ENCODE peak calls at places on chromosomes 11 and 22, in five cellular contexts. One of them, this sample, is unnamed.

GRCh38 chr11:92122561-92122960 is 102.1 kb upstream of the FAT3 start:
- DNase-seq in tibial artery: no peak
- DNase-seq in HL-60: no peak
- DNase-seq in neural crest cell: no peak
- DNase-seq in IMR-90: no peak
- DNase-seq in this sample: no peak

GRCh38 chr11:77083553-77084245 is 16.9 kb downstream of the CAPN5 start:
- DNase-seq in tibial artery: peak
- DNase-seq in IMR-90: no peak
- DNase-seq in HL-60: no peak
- DNase-seq in neural crest cell: no peak
- DNase-seq in this sample: no peak

GRCh38 chr11:27329867-27330632 is 33.0 kb downstream of the CCDC34 start:
- DNase-seq in HL-60: no peak
- DNase-seq in neural crest cell: no peak
- DNase-seq in tibial artery: no peak
- DNase-seq in IMR-90: no peak
- DNase-seq in this sample: no peak

GRCh38 chr11:85815186-85815911 is 4.4 kb upstream of the SYTL2 start:
- DNase-seq in IMR-90: peak
- DNase-seq in neural crest cell: no peak
- DNase-seq in tibial artery: no peak
- DNase-seq in HL-60: no peak
- DNase-seq in this sample: no peak

GRCh38 chr22:44172370-44173108 is 8.2 kb upstream of the PARVG start:
- DNase-seq in tibial artery: peak
- DNase-seq in neural crest cell: no peak
- DNase-seq in IMR-90: no peak
- DNase-seq in HL-60: peak
- DNase-seq in this sample: no peak

GRCh38 chr11:67071420-67072284 is 15.0 kb downstream of the RHOD start:
- DNase-seq in neural crest cell: peak
- DNase-seq in tibial artery: peak
- DNase-seq in IMR-90: peak
- DNase-seq in HL-60: peak
- DNase-seq in this sample: peak

GRCh38 chr22:42001127-42001526 is 2.5 kb downstream of the WBP2NL start:
- DNase-seq in IMR-90: peak
- DNase-seq in tibial artery: no peak
- DNase-seq in neural crest cell: no peak
- DNase-seq in HL-60: no peak
- DNase-seq in this sample: no peak

GRCh38 chr22:39220450-39220849 is 24.3 kb downstream of the PDGFB start:
- DNase-seq in HL-60: no peak
- DNase-seq in tibial artery: peak
- DNase-seq in IMR-90: no peak
- DNase-seq in neural crest cell: no peak
- DNase-seq in this sample: no peak

GRCh38 chr22:39117585-39118191 is 20.6 kb downstream of the APOBEC3H start:
- DNase-seq in neural crest cell: peak
- DNase-seq in HL-60: peak
- DNase-seq in IMR-90: peak
- DNase-seq in tibial artery: no peak
- DNase-seq in this sample: no peak

GRCh38 chr22:31829505-31829904 is 75.7 kb downstream of the DEPDC5 start:
- DNase-seq in tibial artery: no peak
- DNase-seq in IMR-90: peak
- DNase-seq in HL-60: no peak
- DNase-seq in neural crest cell: no peak
- DNase-seq in this sample: no peak

GRCh38 chr11:19723572-19724342 is 11.1 kb downstream of the NAV2 start:
- DNase-seq in HL-60: no peak
- DNase-seq in neural crest cell: no peak
- DNase-seq in IMR-90: peak
- DNase-seq in tibial artery: peak
- DNase-seq in this sample: no peak

GRCh38 chr11:2299773-2300172 is 1.9 kb downstream of the C11orf21 start:
- DNase-seq in neural crest cell: no peak
- DNase-seq in IMR-90: no peak
- DNase-seq in HL-60: no peak
- DNase-seq in tibial artery: no peak
- DNase-seq in this sample: no peak

GRCh38 chr11:2300290-2300935 is 1.3 kb downstream of the C11orf21 start:
- DNase-seq in IMR-90: no peak
- DNase-seq in tibial artery: no peak
- DNase-seq in neural crest cell: no peak
- DNase-seq in HL-60: peak
- DNase-seq in this sample: no peak

GRCh38 chr11:2298131-2298794 is 3.5 kb downstream of the C11orf21 start:
- DNase-seq in HL-60: no peak
- DNase-seq in neural crest cell: no peak
- DNase-seq in tibial artery: no peak
- DNase-seq in IMR-90: no peak
- DNase-seq in this sample: no peak

GRCh38 chr11:2297623-2298030 is 4.1 kb downstream of the C11orf21 start:
- DNase-seq in IMR-90: no peak
- DNase-seq in neural crest cell: no peak
- DNase-seq in HL-60: no peak
- DNase-seq in tibial artery: no peak
- DNase-seq in this sample: no peak

GRCh38 chr11:2298795-2299747 is 2.6 kb downstream of the C11orf21 start:
- DNase-seq in HL-60: no peak
- DNase-seq in tibial artery: no peak
- DNase-seq in IMR-90: no peak
- DNase-seq in neural crest cell: no peak
- DNase-seq in this sample: no peak
- TF ChIP-seq CTCF in HL-60: no peak
- TF ChIP-seq CTCF in tibial artery: no peak
- TF ChIP-seq CTCF in IMR-90: peak
- TF ChIP-seq CTCF in neural crest cell: peak
- TF ChIP-seq CTCF in this sample: peak

GRCh38 chr11:128759168-128759567 is 65.3 kb downstream of the FLI1 start:
- DNase-seq in HL-60: no peak
- DNase-seq in tibial artery: no peak
- DNase-seq in neural crest cell: no peak
- DNase-seq in IMR-90: no peak
- DNase-seq in this sample: no peak
- TF ChIP-seq CTCF in HL-60: no peak
- TF ChIP-seq CTCF in tibial artery: no peak
- TF ChIP-seq CTCF in neural crest cell: no peak
- TF ChIP-seq CTCF in IMR-90: no peak
- TF ChIP-seq CTCF in this sample: no peak

GRCh38 chr11:5986885-5987284 is at the start of gene OR52L1:
- DNase-seq in IMR-90: no peak
- DNase-seq in neural crest cell: no peak
- DNase-seq in HL-60: no peak
- DNase-seq in tibial artery: no peak
- DNase-seq in this sample: no peak

GRCh38 chr11:5989203-5989602 is 2.4 kb upstream of the OR52L1 start:
- DNase-seq in HL-60: no peak
- DNase-seq in tibial artery: no peak
- DNase-seq in IMR-90: no peak
- DNase-seq in neural crest cell: no peak
- DNase-seq in this sample: no peak

GRCh38 chr11:5983443-5983842 is 3.3 kb downstream of the OR52L1 start:
- DNase-seq in HL-60: no peak
- DNase-seq in tibial artery: no peak
- DNase-seq in IMR-90: no peak
- DNase-seq in neural crest cell: no peak
- DNase-seq in this sample: no peak
- TF ChIP-seq CTCF in HL-60: no peak
- TF ChIP-seq CTCF in tibial artery: no peak
- TF ChIP-seq CTCF in IMR-90: no peak
- TF ChIP-seq CTCF in neural crest cell: peak
- TF ChIP-seq CTCF in this sample: peak

GRCh38 chr11:63510360-63511130 is 4.7 kb downstream of the LGALS12 start:
- DNase-seq in HL-60: no peak
- DNase-seq in IMR-90: no peak
- DNase-seq in tibial artery: peak
- DNase-seq in neural crest cell: no peak
- DNase-seq in this sample: no peak
- TF ChIP-seq CTCF in HL-60: no peak
- TF ChIP-seq CTCF in IMR-90: no peak
- TF ChIP-seq CTCF in tibial artery: peak
- TF ChIP-seq CTCF in neural crest cell: no peak
- TF ChIP-seq CTCF in this sample: no peak

GRCh38 chr22:46297151-46297819 is 615 bp downstream of the GTSE1 start:
- DNase-seq in tibial artery: no peak
- DNase-seq in IMR-90: peak
- DNase-seq in neural crest cell: peak
- DNase-seq in HL-60: peak
- DNase-seq in this sample: no peak

GRCh38 chr22:46294784-46295183 is 1.9 kb upstream of the GTSE1 start:
- DNase-seq in tibial artery: no peak
- DNase-seq in IMR-90: no peak
- DNase-seq in neural crest cell: no peak
- DNase-seq in HL-60: no peak
- DNase-seq in this sample: no peak

GRCh38 chr22:46295277-46295971 is 1.2 kb upstream of the GTSE1 start:
- DNase-seq in IMR-90: no peak
- DNase-seq in neural crest cell: no peak
- DNase-seq in tibial artery: no peak
- DNase-seq in HL-60: no peak
- DNase-seq in this sample: no peak

GRCh38 chr22:46299101-46299500 is 2.4 kb downstream of the GTSE1 start:
- DNase-seq in HL-60: no peak
- DNase-seq in neural crest cell: no peak
- DNase-seq in IMR-90: no peak
- DNase-seq in tibial artery: no peak
- DNase-seq in this sample: no peak

DNA sequence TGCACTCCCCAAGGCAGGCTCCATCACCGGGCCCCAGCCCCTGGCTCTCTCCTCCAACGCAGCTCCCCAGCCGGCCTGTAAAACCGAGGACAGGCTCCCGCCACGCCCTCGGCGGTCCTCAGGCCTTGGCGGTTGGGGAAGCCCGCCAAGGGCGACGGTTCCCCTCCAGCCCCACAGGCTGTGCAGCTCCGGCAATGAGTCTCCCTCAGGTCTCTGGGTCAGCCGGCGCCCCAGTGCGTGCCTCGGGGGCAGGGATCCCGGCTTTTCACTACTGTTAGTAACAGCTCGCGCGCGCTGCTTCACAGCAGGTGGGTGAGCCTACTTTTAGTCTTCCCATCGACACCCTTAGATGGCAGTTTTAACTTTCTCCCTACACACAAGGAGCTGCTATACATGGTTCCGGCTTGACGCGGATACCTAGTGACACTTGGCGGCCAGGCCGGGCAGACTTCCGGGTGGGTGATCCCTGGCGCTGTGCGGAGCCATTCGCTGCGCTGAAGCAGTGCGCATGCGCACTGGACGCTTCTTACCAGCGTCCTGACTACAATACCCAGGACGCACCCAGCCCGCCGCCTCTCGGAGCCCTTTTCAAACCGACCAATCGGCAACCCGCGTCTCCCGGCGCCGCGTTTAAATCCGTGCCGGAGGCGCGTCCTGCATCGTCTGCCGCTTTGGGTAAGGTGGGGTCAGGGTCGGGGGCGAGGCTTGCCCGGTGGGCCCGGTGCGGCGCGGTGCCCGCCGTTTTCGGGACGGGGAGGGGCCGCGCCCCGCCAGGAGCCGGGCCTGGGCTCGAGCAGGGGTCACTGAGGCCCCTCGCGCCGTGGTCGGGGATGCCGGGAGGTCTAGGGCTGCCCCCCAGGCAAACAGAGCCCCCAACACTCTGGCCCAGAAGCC is at the start of gene GTSE1:
- DNase-seq in neural crest cell: peak
- DNase-seq in HL-60: peak
- DNase-seq in IMR-90: peak
- DNase-seq in tibial artery: peak
- DNase-seq in this sample: peak
- TF ChIP-seq CTCF in neural crest cell: no peak
- TF ChIP-seq CTCF in HL-60: no peak
- TF ChIP-seq CTCF in IMR-90: peak
- TF ChIP-seq CTCF in tibial artery: no peak
- TF ChIP-seq CTCF in this sample: no peak

This sample was measured in progenitor cell of endocrine pancreas.